ENCODE peak calls at places on chromosomes 2 and 18, in six cellular contexts. V is left lung; F is heart left ventricle; G is spleen; P is CD4-positive, CD25-positive, alpha-beta regulatory T cell; J is iPS DF 6.9. U is an unnamed sample.
A peak's percentile ranks its signal among the peaks of the same experiment; 100 is the strongest.

GRCh38 chr2:19865151-19865550 is 36.6 kb downstream of the TTC32 start:
- DNase-seq in G (no peak), F (no peak), V (no peak), P (no peak), J (no peak), U (no peak)

GRCh38 chr2:182824056-182824758 is 42.2 kb downstream of the FRZB start:
- DNase-seq in F (no peak), G (no peak), J (no peak), V (no peak), P (no peak), U (no peak)

GRCh38 chr2:156511112-156511511 is 74.9 kb downstream of the GPD2 start:
- DNase-seq in J (no peak), V (no peak), F (no peak), P (no peak), G (no peak), U (no peak)

GRCh38 chr2:29335391-29335790 is 220.2 kb downstream of the CLIP4 start:
- DNase-seq in P (no peak), J (no peak), V (no peak), G (no peak), F (no peak), U (no peak)

GRCh38 chr2:100707016-100707947 is 112.7 kb upstream of the NPAS2 start:
- DNase-seq in G (no peak), F (no peak), P (no peak), V (no peak), J (no peak), U (no peak)

GRCh38 chr2:237711458-237712150 is 84.2 kb downstream of the LRRFIP1 start:
- DNase-seq in V (no peak), J (no peak), G (no peak), P (no peak), F (no peak), U (no peak)

GRCh38 chr18:49851624-49852023 is 38.3 kb upstream of the ACAA2 start:
- DNase-seq in V (no peak), J (no peak), P (no peak), F (no peak), G (no peak), U (no peak)

GRCh38 chr2:105361132-105361889 is 24.0 kb downstream of the C2orf49 start:
- DNase-seq in G (no peak), F (no peak), V (no peak), P (peak; percentile 27), J (no peak), U (no peak)

GRCh38 chr2:16043192-16043591 is 102.8 kb downstream of the MYCN start:
- DNase-seq in F (no peak), P (no peak), J (no peak), V (no peak), G (no peak), U (no peak)

GRCh38 chr2:183088061-183088460 is 9.5 kb downstream of the DUSP19 start:
- DNase-seq in P (no peak), J (no peak), F (no peak), G (no peak), V (no peak), U (no peak)

GRCh38 chr2:127080226-127080940 is 26.6 kb downstream of the BIN1 start:
- DNase-seq in J (no peak), G (peak; percentile 91), F (no peak), P (peak; percentile 34), V (no peak), U (no peak)

GRCh38 chr2:144456680-144457079 is 63.2 kb downstream of the ZEB2 start:
- DNase-seq in V (no peak), G (no peak), F (no peak), P (no peak), J (no peak), U (no peak)

GRCh38 chr18:35998967-35999366 is 26.5 kb downstream of the RMP24 start:
- DNase-seq in F (no peak), V (no peak), J (no peak), G (no peak), P (no peak), U (no peak)

GRCh38 chr2:99085400-99085799 is 56.1 kb upstream of the C2orf15 start:
- DNase-seq in V (no peak), G (no peak), P (peak; percentile 24), J (no peak), F (no peak), U (no peak)

GRCh38 chr2:70124983-70125480 is 37.8 kb downstream of the PCBP1 start:
- DNase-seq in V (peak; percentile 92), G (peak; percentile 93), F (peak; percentile 76), J (no peak), P (peak; percentile 77), U (peak; percentile 92)

GRCh38 chr2:36223259-36223658 is 132.3 kb upstream of the CRIM1 start:
- DNase-seq in P (no peak), J (no peak), G (no peak), V (no peak), F (no peak), U (no peak)

GRCh38 chr2:230913812-230914211 is 11.2 kb downstream of the GPR55 start:
- DNase-seq in V (no peak), G (peak; percentile 32), P (no peak), J (no peak), F (no peak), U (no peak)

DNA sequence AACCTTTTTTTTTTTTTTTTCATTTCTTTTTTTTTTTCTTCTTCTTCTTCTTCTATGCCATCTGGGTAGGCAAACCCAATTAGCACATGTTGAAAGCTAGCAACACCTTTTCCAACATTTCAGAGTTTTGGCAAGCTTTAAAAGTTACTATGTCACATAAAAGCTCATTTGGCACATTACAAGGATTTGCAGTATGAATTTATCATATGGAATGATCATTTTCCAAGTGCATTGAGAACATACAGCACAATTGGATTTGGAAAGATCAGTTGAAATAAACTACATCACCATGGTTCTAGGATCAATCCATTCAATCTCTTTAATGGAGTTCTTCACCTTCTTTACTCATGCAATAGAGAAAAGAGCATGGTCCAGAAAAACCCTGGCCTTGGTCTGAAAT is 846.9 kb downstream of the LRRTM4 start:
- DNase-seq in G (no peak), V (no peak), P (no peak), F (no peak), J (no peak), U (no peak)
- H3K4me3 ChIP-seq in G (no peak overlapping the region), V (no peak overlapping the region), P (no peak overlapping the region), F (no peak overlapping the region), J (no peak overlapping the region), U (no peak overlapping the region)

GRCh38 chr18:12722731-12723130 is 19.9 kb downstream of the PSMG2 start:
- DNase-seq in V (no peak), P (no peak), F (no peak), G (no peak), J (no peak), U (no peak)
- H3K36me3 ChIP-seq in V (no peaks in the 10 kb centered on the region), P (peaks cover 78% of the 10 kb centered on the region), F (peaks cover 91% of the 10 kb centered on the region), G (peaks cover 90% of the 10 kb centered on the region), J (peaks cover 6% of the 10 kb centered on the region), U (peaks cover 23% of the 10 kb centered on the region)

GRCh38 chr2:58875462-58875861 is 634.3 kb upstream of the FANCL start:
- DNase-seq in F (no peak), J (no peak), G (no peak), V (no peak), P (no peak), U (no peak)
- H3K4me3 ChIP-seq in F (no peak overlapping the region), J (no peak overlapping the region), G (no peak overlapping the region), V (no peak overlapping the region), P (no peak overlapping the region), U (no peak overlapping the region)

GRCh38 chr2:24253303-24253919 is 78.6 kb downstream of the FAM228A start:
- DNase-seq in F (no peak), G (no peak), V (no peak), P (no peak), J (no peak), U (no peak)
- H3K36me3 ChIP-seq in F (peaks cover 93% of the 10 kb centered on the region), G (peaks cover 85% of the 10 kb centered on the region), V (peaks cover 2% of the 10 kb centered on the region), P (peaks cover 77% of the 10 kb centered on the region), J (no peaks in the 10 kb centered on the region), U (no peaks in the 10 kb centered on the region)

GRCh38 chr2:102424754-102425153 is 1.8 kb downstream of the IL18RAP start:
- DNase-seq in G (no peak), V (no peak), P (no peak), J (no peak), F (no peak), U (no peak)
- H3K4me3 ChIP-seq in G (peak overlapping the region; percentile 18), V (no peak overlapping the region), P (no peak overlapping the region), J (no peak overlapping the region), F (no peak overlapping the region), U (no peak overlapping the region)

GRCh38 chr2:165891943-165892342 is 61.6 kb downstream of the TTC21B start:
- DNase-seq in J (no peak), P (no peak), G (no peak), F (no peak), V (no peak), U (no peak)

GRCh38 chr2:165891345-165891744 is 62.2 kb downstream of the TTC21B start:
- DNase-seq in J (no peak), F (no peak), G (no peak), P (no peak), V (no peak), U (no peak)

GRCh38 chr2:165892541-165892940 is 61.0 kb downstream of the TTC21B start:
- DNase-seq in J (no peak), P (no peak), G (no peak), F (no peak), V (no peak), U (no peak)

GRCh38 chr2:165889158-165889557 is 64.4 kb downstream of the TTC21B start:
- DNase-seq in P (no peak), V (no peak), G (no peak), F (no peak), J (no peak), U (no peak)

DNA sequence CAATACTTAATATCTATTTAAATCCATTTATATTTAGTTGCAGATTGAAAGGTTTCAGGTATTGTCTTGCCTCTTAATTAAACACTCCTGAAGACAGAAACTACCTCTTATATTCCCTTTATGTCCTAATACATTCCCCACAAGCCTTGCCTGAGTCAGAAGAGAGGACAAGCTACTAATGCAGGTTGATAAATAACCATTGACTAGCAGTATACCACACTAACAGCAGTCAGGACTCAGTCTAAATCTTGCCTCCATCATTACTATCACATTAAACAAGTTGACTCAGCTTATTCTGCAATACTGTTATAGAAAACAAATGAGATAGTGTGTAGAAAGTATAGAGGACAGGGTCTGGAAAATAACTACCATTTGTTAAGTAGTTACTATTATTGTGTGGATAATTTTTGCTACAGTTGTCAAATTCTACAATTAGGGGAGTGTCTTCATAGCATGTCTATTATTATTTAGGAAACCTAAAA is 63.8 kb downstream of the TTC21B start:
- DNase-seq in V (no peak), J (no peak), P (no peak), G (no peak), F (no peak), U (no peak)
- H3K36me3 ChIP-seq in V (no peaks in the 10 kb centered on the region), J (peaks cover 4% of the 10 kb centered on the region), P (peaks cover 51% of the 10 kb centered on the region), G (peaks cover 34% of the 10 kb centered on the region), F (peaks cover 76% of the 10 kb centered on the region), U (peaks cover 7% of the 10 kb centered on the region)

U was measured in kidney.